ENCODE peak calls at places on chromosomes 6 and 20, in four cellular contexts. H is fibroblast of villous mesenchyme; F is CD8-positive, alpha-beta T cell; A is GM12878. Q is an unnamed sample.

GRCh38 chr20:14521436-14521835 is 184.0 kb upstream of the FLRT3 start:
- DNase-seq in H (no peak), F (no peak), A (no peak), Q (peak)

GRCh38 chr6:87698618-87699017 is 3.4 kb downstream of the AKIRIN2 start:
- DNase-seq in H (no peak), F (no peak), A (no peak), Q (no peak)

GRCh38 chr6:158064725-158065251 is 83.1 kb downstream of the SYNJ2 start:
- DNase-seq in H (no peak), F (no peak), A (no peak), Q (no peak)

GRCh38 chr20:42639140-42639539 is 550.6 kb downstream of the PTPRT start:
- DNase-seq in H (no peak), F (no peak), A (no peak), Q (no peak)

GRCh38 chr20:45098096-45098773 is 2.7 kb downstream of the KCNS1 start:
- DNase-seq in H (peak), F (peak), A (no peak), Q (peak)

GRCh38 chr6:25922301-25922700 is 8.2 kb downstream of the SLC17A2 start:
- DNase-seq in H (no peak), F (no peak), A (no peak), Q (peak)

GRCh38 chr6:56570434-56571359 is 72.0 kb downstream of the DST start:
- DNase-seq in H (peak), F (no peak), A (no peak), Q (peak)

GRCh38 chr6:894274-894673 is 201.3 kb upstream of the EXOC2 start:
- DNase-seq in H (no peak), F (no peak), A (no peak), Q (no peak)

GRCh38 chr20:35339007-35339406 is 46.8 kb upstream of the FAM83C start:
- DNase-seq in H (peak), F (no peak), A (no peak), Q (peak)

GRCh38 chr20:43558412-43559146 is at the start of gene SGK2:
- DNase-seq in H (no peak), F (no peak), A (no peak), Q (peak)

GRCh38 chr6:5989141-5989723 is 17.5 kb downstream of the NRN1 start:
- DNase-seq in H (no peak), F (no peak), A (no peak), Q (no peak)

DNA sequence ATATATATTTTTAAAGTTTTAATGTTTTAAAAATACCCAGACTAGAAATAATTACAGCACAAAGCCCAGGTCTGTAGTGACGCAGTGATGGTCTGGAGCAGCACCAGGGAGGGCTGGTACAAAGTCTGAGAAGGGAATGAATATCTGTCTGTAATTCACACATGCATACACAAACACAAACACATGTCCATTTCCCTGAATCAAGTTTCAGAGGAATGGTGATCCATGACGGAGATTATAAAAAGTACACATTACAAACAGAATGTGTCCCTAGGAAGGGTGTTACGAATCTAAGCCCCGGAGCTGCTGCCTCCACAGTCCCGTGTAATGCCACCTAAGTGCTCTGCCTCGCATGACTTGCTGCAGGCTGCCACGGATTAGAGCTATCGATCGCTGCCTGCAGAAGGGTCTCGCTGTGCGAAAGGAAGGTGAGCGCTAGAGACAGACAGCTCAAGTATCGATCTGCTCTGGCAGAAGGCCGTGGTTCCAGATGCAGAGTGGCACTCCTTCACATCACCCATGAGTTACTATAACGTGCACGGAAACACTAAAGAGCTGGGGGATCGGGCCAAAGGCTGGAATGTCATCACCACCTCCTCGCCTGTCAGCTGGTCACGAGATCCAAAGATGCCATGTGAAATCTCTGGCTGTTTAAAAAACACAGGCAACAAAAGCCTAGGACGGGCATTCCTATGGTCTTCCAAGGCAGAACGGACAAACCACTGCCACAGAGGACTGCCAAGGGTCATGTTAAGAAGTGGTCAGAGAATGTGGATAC is 87.1 kb downstream of the INSM1 start:
- DNase-seq in H (no peak), F (no peak), A (no peak), Q (no peak)
- TF ChIP-seq CTCF in H (no peak), F (no peak), A (no peak), Q (no peak)

GRCh38 chr20:64265201-64265600 is 9.7 kb downstream of the PCMTD2 start:
- DNase-seq in H (no peak), F (no peak), A (no peak), Q (peak)
- H3K4me3 ChIP-seq in H (no peak), F (no peak), A (no peak), Q (no peak)

DNA sequence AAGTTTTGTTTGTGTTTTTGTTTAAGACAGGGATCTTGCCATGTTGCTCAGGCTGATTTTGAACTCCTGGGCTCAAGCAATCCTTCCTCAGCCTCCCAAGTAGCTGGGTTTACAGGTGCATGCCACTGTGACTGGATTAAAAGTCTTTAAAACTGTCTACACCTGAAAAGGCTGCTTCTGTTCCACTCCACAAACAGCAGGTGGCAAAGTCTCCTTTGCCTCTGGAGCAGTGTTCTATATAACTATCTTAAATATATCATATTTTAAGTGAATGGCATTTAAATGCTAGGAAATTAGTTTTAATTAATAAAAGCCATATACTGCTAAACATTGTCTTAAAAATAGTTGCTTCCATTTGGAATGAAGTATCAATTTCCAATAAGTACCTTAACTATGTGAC is 89.2 kb upstream of the BCLAF1 start:
- DNase-seq in H (no peak), F (no peak), A (no peak), Q (no peak)
- TF ChIP-seq CTCF in H (peak), F (no peak), A (no peak), Q (peak)

GRCh38 chr6:161363286-161363685 is 89.4 kb upstream of the AGPAT4 start:
- DNase-seq in H (no peak), F (no peak), A (no peak), Q (no peak)
- H3K4me3 ChIP-seq in H (no peak), F (no peak), A (no peak), Q (no peak)

DNA sequence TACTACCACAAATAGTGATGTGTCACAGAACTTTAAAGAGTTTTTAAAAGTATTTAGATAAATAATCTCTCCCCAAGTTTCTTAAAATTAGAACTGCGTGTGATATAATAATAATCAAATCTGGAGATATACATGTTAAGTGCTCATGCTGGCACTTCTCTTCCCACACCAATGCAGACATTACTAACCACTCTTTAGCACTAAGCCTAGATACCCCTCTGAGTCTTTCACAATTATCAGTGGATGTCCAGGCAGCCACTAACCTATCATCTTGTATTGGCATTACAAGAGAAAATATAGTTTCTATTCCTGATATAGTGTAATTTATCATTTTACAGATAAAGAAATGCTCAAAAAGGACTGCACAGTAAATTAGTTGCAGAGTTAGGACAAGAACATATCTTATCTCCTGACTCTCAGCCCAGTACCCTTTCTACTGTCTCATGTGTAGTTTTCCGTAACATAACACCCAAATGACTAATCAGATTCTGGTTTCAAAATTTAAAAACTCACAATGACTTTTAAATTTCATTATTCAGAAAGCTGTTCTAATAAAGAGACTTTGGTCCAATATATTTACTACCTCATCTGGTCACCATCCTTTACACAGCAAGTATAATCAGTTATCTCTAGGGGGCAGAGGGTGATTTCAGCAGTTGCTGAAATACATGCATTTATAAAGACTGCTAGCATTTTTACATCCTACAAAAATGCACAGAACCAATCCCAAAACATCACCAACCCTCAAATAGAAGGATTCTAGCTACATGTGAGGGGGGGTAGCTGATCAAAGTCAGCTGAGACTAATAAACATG is 215.5 kb upstream of the MCHR2 start:
- DNase-seq in H (peak), F (no peak), A (no peak), Q (no peak)
- TF ChIP-seq CTCF in H (no peak), F (no peak), A (no peak), Q (no peak)

DNA sequence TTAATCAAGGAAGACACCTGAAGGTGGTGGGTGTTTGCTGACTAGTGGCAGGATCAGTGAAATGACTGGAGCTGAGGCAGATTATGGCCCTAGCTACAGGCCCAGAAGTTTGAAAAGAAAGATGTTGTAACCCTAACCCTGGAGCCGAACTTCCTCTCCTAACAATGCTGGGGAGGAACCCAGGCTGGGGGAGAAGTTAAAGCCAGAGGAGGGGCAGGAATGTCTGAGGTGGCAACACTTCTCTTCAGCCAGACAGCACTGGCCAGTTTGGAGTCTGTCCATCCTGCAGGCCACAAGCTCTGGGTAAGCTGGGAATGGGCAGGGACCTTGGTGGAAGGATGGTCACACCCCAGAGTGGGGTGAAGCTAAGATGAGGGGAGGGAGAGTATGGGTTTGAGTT is at the start of gene LST1:
- DNase-seq in H (no peak), F (no peak), A (no peak), Q (peak)
- H3K4me3 ChIP-seq in H (no peak), F (peak), A (peak), Q (no peak)

DNA sequence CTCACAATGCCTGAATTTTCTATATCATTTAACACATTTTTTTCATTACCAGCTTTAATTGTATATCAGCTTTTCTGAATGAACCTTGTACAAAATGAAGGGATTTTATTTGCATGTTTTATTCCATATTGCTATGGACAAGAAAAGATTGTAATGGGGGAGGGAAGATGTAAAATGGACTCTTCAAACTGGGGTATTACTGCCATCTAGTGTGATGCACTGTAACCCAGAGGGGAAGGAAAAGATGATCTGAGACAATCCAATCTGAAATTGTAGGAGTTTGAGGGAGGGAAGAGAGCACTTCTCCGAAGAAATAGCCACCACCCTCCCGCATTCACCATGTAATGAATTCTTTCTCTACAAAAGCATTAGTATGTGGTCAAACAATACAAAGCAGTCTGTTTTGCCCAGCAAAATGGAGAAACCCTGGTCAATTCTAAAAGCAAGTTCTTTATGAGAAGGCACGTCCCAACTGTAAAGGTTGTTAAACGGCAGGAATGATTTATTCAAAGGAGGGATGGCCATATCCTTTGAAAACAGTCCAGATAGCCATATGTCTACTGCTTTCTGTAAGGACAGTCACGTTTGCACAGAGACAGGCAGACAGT is 679.5 kb upstream of the NRSN1 start:
- DNase-seq in H (peak), F (no peak), A (no peak), Q (peak)
- TF ChIP-seq CTCF in H (peak), F (no peak), A (no peak), Q (peak)